ENCODE peak calls at places on chromosomes 16 and 17, in eight cellular contexts. B is upper lobe of left lung, X is SK-N-SH, W is breast epithelium, K is stomach, G is suprapubic skin, E is K562, I is transverse colon. Y is an unnamed sample.

GRCh38 chr17:37527249-37527851 is 37.7 kb downstream of the DUSP14 start:
- DNase-seq in X (peak; percentile 53), I (no peak), W (no peak), G (no peak), B (no peak), K (no peak), E (peak; percentile 56), Y (no peak)

GRCh38 chr17:17102176-17102575 is 59.9 kb downstream of the MPRIP start:
- DNase-seq in W (no peak), K (no peak), I (no peak), E (no peak), G (no peak), X (no peak), B (no peak), Y (no peak)

GRCh38 chr17:8799851-8800212 is 667 bp upstream of the MFSD6L start:
- DNase-seq in E (no peak), K (no peak), I (no peak), B (no peak), X (no peak), W (no peak), G (no peak), Y (no peak)

GRCh38 chr16:87305505-87306391 is 11.4 kb downstream of the C16orf95 start:
- DNase-seq in E (peak; percentile 85), I (no peak), W (no peak), B (peak; percentile 64), G (no peak), X (no peak), K (no peak), Y (no peak)

GRCh38 chr17:32943647-32944191 is 15.8 kb downstream of the TMEM98 start:
- DNase-seq in X (no peak), K (no peak), W (peak; percentile 51), I (no peak), B (no peak), E (no peak), G (no peak), Y (no peak)

GRCh38 chr17:65099941-65100315 is 37.2 kb upstream of the RGS9 start:
- DNase-seq in X (no peak), E (peak; percentile 40), G (peak; percentile 84), I (peak; percentile 61), W (peak; percentile 45), B (no peak), K (peak; percentile 45), Y (peak; percentile 79)

GRCh38 chr16:67016143-67016542 is 12.8 kb upstream of the CBFB start:
- DNase-seq in W (no peak), K (no peak), E (no peak), X (no peak), I (no peak), B (no peak), G (peak; percentile 47), Y (peak; percentile 41)

GRCh38 chr16:84800579-84800978 is 19.2 kb upstream of the CRISPLD2 start:
- DNase-seq in W (no peak), X (no peak), I (no peak), B (no peak), G (no peak), K (no peak), E (no peak), Y (peak; percentile 1)

GRCh38 chr17:38917259-38917658 is 8.2 kb upstream of the LASP1NB start:
- DNase-seq in I (no peak), X (no peak), B (no peak), E (no peak), K (no peak), W (no peak), G (no peak), Y (no peak)

GRCh38 chr16:18950469-18951185 is 24.4 kb upstream of the SMG1 start:
- DNase-seq in X (no peak), G (no peak), K (no peak), I (no peak), B (no peak), E (no peak), W (no peak), Y (no peak)

GRCh38 chr16:10817963-10818941 is at the start of gene TVP23A:
- DNase-seq in W (no peak), E (peak; percentile 60), X (peak; percentile 87), K (no peak), G (no peak), B (peak; percentile 84), I (no peak), Y (no peak)

GRCh38 chr17:82287849-82288601 is 14.5 kb upstream of the CSNK1D start:
- DNase-seq in G (no peak), I (peak; percentile 90), X (no peak), B (no peak), K (peak; percentile 90), W (peak; percentile 80), E (peak; percentile 91), Y (no peak)

GRCh38 chr17:70863436-70864248 is 694.3 kb downstream of the KCNJ2 start:
- DNase-seq in X (no peak), K (no peak), G (no peak), I (no peak), W (no peak), E (no peak), B (no peak), Y (no peak)

GRCh38 chr16:58507195-58507962 is 7.4 kb downstream of the NDRG4 start:
- DNase-seq in G (peak; percentile 70), W (no peak), B (peak; percentile 53), E (no peak), I (no peak), K (peak; percentile 24), X (no peak), Y (peak; percentile 75)

GRCh38 chr17:63477471-63478440 is 895 bp downstream of the ACE start:
- DNase-seq in W (no peak), X (peak; percentile 74), G (no peak), K (no peak), E (no peak), B (peak; percentile 55), I (peak; percentile 45), Y (no peak)
- H3K27me3 ChIP-seq in W (no peaks in the 10 kb centered on the region), X (no peaks in the 10 kb centered on the region), G (peaks cover 22% of the 10 kb centered on the region), K (peaks cover 20% of the 10 kb centered on the region), E (no peaks in the 10 kb centered on the region), B (no peaks in the 10 kb centered on the region), I (peaks cover 13% of the 10 kb centered on the region), Y (no peaks in the 10 kb centered on the region)

GRCh38 chr17:75698659-75699058 is 22.6 kb upstream of the ITGB4 start:
- DNase-seq in I (no peak), G (no peak), B (no peak), K (peak; percentile 33), E (no peak), X (no peak), W (no peak), Y (no peak)

GRCh38 chr17:75695830-75696271 is 25.4 kb upstream of the ITGB4 start:
- DNase-seq in I (peak; percentile 74), X (no peak), G (no peak), B (peak; percentile 46), K (peak; percentile 82), E (no peak), W (peak; percentile 90), Y (no peak)

GRCh38 chr17:75695141-75695829 is 26.0 kb upstream of the ITGB4 start:
- DNase-seq in X (no peak), E (no peak), K (no peak), B (no peak), I (no peak), W (no peak), G (no peak), Y (no peak)

GRCh38 chr17:75694536-75694935 is 26.7 kb upstream of the ITGB4 start:
- DNase-seq in I (no peak), B (peak; percentile 45), K (no peak), E (no peak), W (peak; percentile 67), X (no peak), G (no peak), Y (peak; percentile 31)

GRCh38 chr17:75697651-75698291 is 23.5 kb upstream of the ITGB4 start:
- DNase-seq in E (no peak), I (peak; percentile 46), W (peak; percentile 89), B (no peak), G (no peak), X (no peak), K (peak; percentile 65), Y (no peak)
- TF ChIP-seq POLR2AphosphoS5 in E (no peak), I (no peak), W (no peak), B (no peak), G (no peak), X (no peak), K (no peak), Y (no peak)

GRCh38 chr17:80485846-80486245 is 9.4 kb upstream of the NPTX1 start:
- DNase-seq in I (no peak), W (no peak), X (no peak), K (no peak), B (no peak), G (no peak), E (no peak), Y (no peak)
- H3K27me3 ChIP-seq in I (peaks cover 63% of the 10 kb centered on the region), W (peaks cover 53% of the 10 kb centered on the region), X (peaks cover 22% of the 10 kb centered on the region), K (peaks cover 44% of the 10 kb centered on the region), B (no peaks in the 10 kb centered on the region), G (peaks cover 74% of the 10 kb centered on the region), E (peaks cover 65% of the 10 kb centered on the region), Y (peaks cover 14% of the 10 kb centered on the region)

GRCh38 chr17:46028374-46028773 is 29.3 kb downstream of the STH start:
- DNase-seq in G (no peak), E (no peak), I (no peak), W (no peak), K (no peak), X (no peak), B (no peak), Y (peak; percentile 19)

GRCh38 chr17:46028969-46029565 is 30.0 kb downstream of the STH start:
- DNase-seq in W (no peak), B (no peak), K (no peak), G (no peak), X (no peak), E (no peak), I (no peak), Y (no peak)

GRCh38 chr17:46026815-46027125 is 27.7 kb downstream of the STH start:
- DNase-seq in G (no peak), E (no peak), B (no peak), I (no peak), X (no peak), W (no peak), K (no peak), Y (peak; percentile 76)

GRCh38 chr17:46026045-46026814 is 27.2 kb downstream of the STH start:
- DNase-seq in G (no peak), I (peak; percentile 17), B (no peak), W (no peak), E (no peak), K (no peak), X (no peak), Y (peak; percentile 77)

DNA sequence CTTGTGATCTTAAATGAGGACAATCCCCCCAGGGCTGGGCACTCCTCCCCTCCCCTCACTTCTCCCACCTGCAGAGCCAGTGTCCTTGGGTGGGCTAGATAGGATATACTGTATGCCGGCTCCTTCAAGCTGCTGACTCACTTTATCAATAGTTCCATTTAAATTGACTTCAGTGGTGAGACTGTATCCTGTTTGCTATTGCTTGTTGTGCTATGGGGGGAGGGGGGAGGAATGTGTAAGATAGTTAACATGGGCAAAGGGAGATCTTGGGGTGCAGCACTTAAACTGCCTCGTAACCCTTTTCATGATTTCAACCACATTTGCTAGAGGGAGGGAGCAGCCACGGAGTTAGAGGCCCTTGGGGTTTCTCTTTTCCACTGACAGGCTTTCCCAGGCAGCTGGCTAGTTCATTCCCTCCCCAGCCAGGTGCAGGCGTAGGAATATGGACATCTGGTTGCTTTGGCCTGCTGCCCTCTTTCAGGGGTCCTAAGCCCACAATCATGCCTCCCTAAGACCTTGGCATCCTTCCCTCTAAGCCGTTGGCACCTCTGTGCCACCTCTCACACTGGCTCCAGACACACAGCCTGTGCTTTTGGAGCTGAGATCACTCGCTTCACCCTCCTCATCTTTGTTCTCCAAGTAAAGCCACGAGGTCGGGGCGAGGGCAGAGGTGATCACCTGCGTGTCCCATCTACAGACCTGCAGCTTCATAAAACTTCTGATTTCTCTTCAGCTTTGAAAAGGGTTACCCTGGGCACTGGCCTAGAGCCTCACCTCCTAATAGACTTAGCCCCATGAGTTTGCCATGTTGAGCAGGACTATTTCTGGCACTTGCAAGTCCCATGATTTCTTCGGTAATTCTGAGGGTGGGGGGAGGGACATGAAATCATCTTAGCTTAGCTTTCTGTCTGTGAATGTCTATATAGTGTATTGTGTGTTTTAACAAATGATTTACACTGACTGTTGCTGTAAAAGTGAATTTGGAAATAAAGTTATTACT is 28.6 kb downstream of the STH start:
- DNase-seq in G (no peak), K (no peak), X (no peak), B (no peak), E (no peak), W (no peak), I (no peak), Y (peak; percentile 31)
- TF ChIP-seq POLR2AphosphoS5 in G (no peak), K (no peak), X (no peak), B (no peak), E (no peak), W (no peak), I (no peak), Y (no peak)

Y was measured in spleen.